ENCODE peak calls at places on chromosomes 16 and 17, in eight cellular contexts. X is adrenal gland, V is thoracic aorta, C is kidney, W is testis, U is PC-3, Q is lung, I is left lung. H is an unnamed sample.

GRCh38 chr16:21727344-21727743 is 63.6 kb downstream of the OTOA start:
- DNase-seq in X (no peak), V (no peak), C (no peak), W (no peak), U (no peak), Q (no peak), I (no peak), H (no peak)

GRCh38 chr17:3030096-3030495 is 33.3 kb downstream of the OR1D5 start:
- DNase-seq in X (no peak), V (no peak), C (no peak), W (no peak), U (peak; percentile 75), Q (no peak), I (peak; percentile 24), H (no peak)

GRCh38 chr17:55632236-55632635 is 90.4 kb downstream of the TMEM100 start:
- DNase-seq in X (no peak), V (no peak), C (no peak), W (no peak), U (no peak), Q (no peak), I (no peak), H (no peak)

GRCh38 chr17:65283704-65284103 is 146.5 kb downstream of the RGS9 start:
- DNase-seq in X (no peak), V (no peak), C (no peak), W (no peak), U (peak; percentile 97), Q (no peak), I (no peak), H (no peak)

GRCh38 chr17:73770115-73770848 is 126.0 kb upstream of the SDK2 start:
- DNase-seq in X (peak; percentile 88), V (peak; percentile 31), C (peak; percentile 85), W (peak; percentile 84), U (peak; percentile 60), Q (peak; percentile 65), I (no peak), H (peak; percentile 92)

GRCh38 chr16:69448470-69449193 is 24.2 kb downstream of the CYB5B start:
- DNase-seq in X (no peak), V (no peak), C (no peak), W (no peak), U (no peak), Q (no peak), I (no peak), H (peak; percentile 17)

GRCh38 chr17:12024332-12024731 is 3.7 kb downstream of the MAP2K4 start:
- DNase-seq in X (no peak), V (no peak), C (no peak), W (no peak), U (peak; percentile 96), Q (no peak), I (no peak), H (no peak)

GRCh38 chr17:68944435-68945035 is 10.7 kb downstream of the ABCA8 start:
- DNase-seq in X (no peak), V (no peak), C (no peak), W (no peak), U (no peak), Q (no peak), I (no peak), H (no peak)

GRCh38 chr17:40541060-40541872 is 24.0 kb downstream of the CCR7 start:
- DNase-seq in X (peak; percentile 18), V (no peak), C (peak; percentile 64), W (no peak), U (no peak), Q (no peak), I (no peak), H (no peak)

GRCh38 chr16:3188925-3189825 is 1.2 kb downstream of the OR1F1 start:
- DNase-seq in X (no peak), V (no peak), C (no peak), W (no peak), U (peak; percentile 27), Q (no peak), I (no peak), H (no peak)

GRCh38 chr17:39208893-39209292 is 8.8 kb downstream of the RPL19 start:
- DNase-seq in X (no peak), V (no peak), C (no peak), W (no peak), U (no peak), Q (no peak), I (no peak), H (peak; percentile 34)

GRCh38 chr16:3695610-3696369 is 21.5 kb downstream of the TRAP1 start:
- DNase-seq in X (no peak), V (no peak), C (no peak), W (no peak), U (no peak), Q (no peak), I (no peak), H (peak; percentile 89)

GRCh38 chr17:48825446-48826381 is 5.1 kb upstream of the CALCOCO2 start:
- DNase-seq in X (no peak), V (no peak), C (no peak), W (no peak), U (peak; percentile 96), Q (no peak), I (no peak), H (no peak)

GRCh38 chr16:74480150-74481029 is 59.1 kb upstream of the CLEC18B start:
- DNase-seq in X (no peak), V (no peak), C (no peak), W (peak; percentile 56), U (peak; percentile 90), Q (peak; percentile 46), I (no peak), H (peak; percentile 23)

GRCh38 chr16:25823891-25824290 is 132.1 kb downstream of the HS3ST4 start:
- DNase-seq in X (peak; percentile 62), V (no peak), C (no peak), W (no peak), U (no peak), Q (no peak), I (peak; percentile 72), H (no peak)

GRCh38 chr17:63578769-63579111 is 22.0 kb upstream of the TACO1 start:
- DNase-seq in X (no peak), V (no peak), C (no peak), W (no peak), U (no peak), Q (no peak), I (no peak), H (no peak)

GRCh38 chr17:59623151-59623550 is 3.5 kb downstream of the CLTC start:
- DNase-seq in X (no peak), V (no peak), C (no peak), W (no peak), U (no peak), Q (no peak), I (no peak), H (no peak)

GRCh38 chr17:59626756-59627155 is 7.1 kb downstream of the CLTC start:
- DNase-seq in X (no peak), V (no peak), C (no peak), W (no peak), U (no peak), Q (no peak), I (no peak), H (no peak)

GRCh38 chr17:59631221-59631720 is 11.6 kb downstream of the CLTC start:
- DNase-seq in X (no peak), V (no peak), C (no peak), W (no peak), U (no peak), Q (no peak), I (no peak), H (no peak)

GRCh38 chr17:59627269-59627668 is 7.6 kb downstream of the CLTC start:
- DNase-seq in X (no peak), V (no peak), C (no peak), W (no peak), U (no peak), Q (no peak), I (no peak), H (no peak)

GRCh38 chr17:59627770-59628171 is 8.1 kb downstream of the CLTC start:
- DNase-seq in X (no peak), V (no peak), C (no peak), W (no peak), U (no peak), Q (no peak), I (no peak), H (no peak)
- H3K4me1 ChIP-seq in X (peaks cover 46% of the 10 kb centered on the region), V (peaks cover 66% of the 10 kb centered on the region), C (peaks cover 38% of the 10 kb centered on the region), W (peaks cover 28% of the 10 kb centered on the region), U (peaks cover 18% of the 10 kb centered on the region), Q (peaks cover 28% of the 10 kb centered on the region), I (peaks cover 50% of the 10 kb centered on the region), H (peaks cover 60% of the 10 kb centered on the region)

GRCh38 chr17:17033466-17033865 is 8.8 kb upstream of the MPRIP start:
- DNase-seq in X (no peak), V (no peak), C (no peak), W (no peak), U (no peak), Q (no peak), I (no peak), H (no peak)

GRCh38 chr17:17035490-17035889 is 6.8 kb upstream of the MPRIP start:
- DNase-seq in X (no peak), V (no peak), C (peak; percentile 52), W (no peak), U (no peak), Q (no peak), I (peak; percentile 24), H (no peak)

GRCh38 chr17:17032131-17032692 is 10.0 kb upstream of the MPRIP start:
- DNase-seq in X (peak; percentile 52), V (no peak), C (peak; percentile 89), W (peak; percentile 53), U (peak; percentile 95), Q (no peak), I (peak; percentile 86), H (peak; percentile 83)

GRCh38 chr17:17034496-17035066 is 7.7 kb upstream of the MPRIP start:
- DNase-seq in X (no peak), V (no peak), C (no peak), W (no peak), U (no peak), Q (no peak), I (no peak), H (no peak)

GRCh38 chr17:17034028-17034427 is 8.2 kb upstream of the MPRIP start:
- DNase-seq in X (no peak), V (no peak), C (no peak), W (no peak), U (no peak), Q (no peak), I (no peak), H (no peak)
- H3K4me1 ChIP-seq in X (no peaks in the 10 kb centered on the region), V (peaks cover 24% of the 10 kb centered on the region), C (peaks cover 9% of the 10 kb centered on the region), W (peaks cover 12% of the 10 kb centered on the region), U (peaks cover 47% of the 10 kb centered on the region), Q (no peaks in the 10 kb centered on the region), I (peaks cover 19% of the 10 kb centered on the region), H (peaks cover 23% of the 10 kb centered on the region)

DNA sequence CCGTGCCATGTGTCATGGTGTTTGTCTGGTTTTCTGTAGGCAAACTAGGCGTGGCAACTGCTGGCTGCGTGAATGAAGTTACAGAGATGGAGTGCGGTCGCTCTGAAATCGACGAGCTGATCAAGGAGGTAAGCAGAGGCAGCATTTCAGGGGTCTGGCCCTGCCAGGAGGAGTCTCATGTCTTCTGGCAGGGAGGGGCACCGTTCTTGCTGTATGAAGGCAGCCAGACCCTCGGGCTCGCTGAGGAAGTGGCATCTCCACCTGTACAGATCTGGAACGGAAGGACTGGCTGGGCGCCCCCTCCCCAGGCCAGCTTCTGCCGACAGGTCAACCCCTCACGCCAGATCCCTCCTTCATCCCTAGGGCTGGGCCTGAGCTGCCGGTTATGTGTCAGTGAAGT is 12.6 kb downstream of the IRF8 start:
- DNase-seq in X (no peak), V (no peak), C (peak; percentile 74), W (no peak), U (no peak), Q (no peak), I (no peak), H (no peak)
- H3K4me1 ChIP-seq in X (peaks cover 7% of the 10 kb centered on the region), V (no peaks in the 10 kb centered on the region), C (peaks cover 7% of the 10 kb centered on the region), W (peaks cover 16% of the 10 kb centered on the region), U (peaks cover 2% of the 10 kb centered on the region), Q (no peaks in the 10 kb centered on the region), I (peaks cover 3% of the 10 kb centered on the region), H (peaks cover 8% of the 10 kb centered on the region)

GRCh38 chr16:85577899-85578598 is 35.1 kb upstream of the GSE1 start:
- DNase-seq in X (no peak), V (no peak), C (no peak), W (no peak), U (no peak), Q (no peak), I (no peak), H (no peak)
- H3K4me1 ChIP-seq in X (peaks cover 6% of the 10 kb centered on the region), V (peaks cover 19% of the 10 kb centered on the region), C (peaks cover 37% of the 10 kb centered on the region), W (peaks cover 51% of the 10 kb centered on the region), U (no peaks in the 10 kb centered on the region), Q (peaks cover 6% of the 10 kb centered on the region), I (peaks cover 42% of the 10 kb centered on the region), H (peaks cover 80% of the 10 kb centered on the region)

H was measured in body of pancreas.